ENCODE peak calls at places on chromosomes 4 and X, in five cellular contexts. Z is AG04450, M is thyroid gland, U is tibial artery, J is brain microvascular endothelial cell. L is an unnamed sample.

GRCh38 chrX:133413218-133413925 is 1.9 kb downstream of the GPC4 start:
- DNase-seq in M (peak; percentile 19), J (no peak), Z (no peak), U (peak; percentile 64), L (peak; percentile 63)

GRCh38 chr4:6200922-6201362 is 593 bp upstream of the JAKMIP1 start:
- DNase-seq in J (no peak), U (no peak), M (no peak), Z (no peak), L (no peak)

GRCh38 chr4:118757761-118758213 is 72.6 kb downstream of the METTL14 start:
- DNase-seq in J (no peak), M (no peak), U (no peak), Z (no peak), L (no peak)

GRCh38 chr4:2500547-2500946 is 31.6 kb downstream of the RNF4 start:
- DNase-seq in Z (no peak), M (no peak), J (no peak), U (no peak), L (no peak)

GRCh38 chrX:17655232-17656034 is 81.9 kb upstream of the SCML1 start:
- DNase-seq in M (peak; percentile 8), J (no peak), Z (no peak), U (no peak), L (peak; percentile 8)

GRCh38 chrX:139801397-139801813 is 93.4 kb upstream of the MCF2 start:
- DNase-seq in Z (no peak), M (no peak), J (no peak), U (no peak), L (no peak)

GRCh38 chr4:84582988-84583870 is at the start of gene CDS1:
- DNase-seq in M (peak; percentile 84), Z (no peak), U (peak; percentile 63), J (no peak), L (no peak)

GRCh38 chr4:2924765-2925301 is 38.4 kb downstream of the NOP14 start:
- DNase-seq in U (peak; percentile 41), M (peak; percentile 86), Z (no peak), J (no peak), L (no peak)

GRCh38 chr4:176780995-176781738 is 11.6 kb downstream of the VEGFC start:
- DNase-seq in U (no peak), M (no peak), J (no peak), Z (no peak), L (peak; percentile 36)

DNA sequence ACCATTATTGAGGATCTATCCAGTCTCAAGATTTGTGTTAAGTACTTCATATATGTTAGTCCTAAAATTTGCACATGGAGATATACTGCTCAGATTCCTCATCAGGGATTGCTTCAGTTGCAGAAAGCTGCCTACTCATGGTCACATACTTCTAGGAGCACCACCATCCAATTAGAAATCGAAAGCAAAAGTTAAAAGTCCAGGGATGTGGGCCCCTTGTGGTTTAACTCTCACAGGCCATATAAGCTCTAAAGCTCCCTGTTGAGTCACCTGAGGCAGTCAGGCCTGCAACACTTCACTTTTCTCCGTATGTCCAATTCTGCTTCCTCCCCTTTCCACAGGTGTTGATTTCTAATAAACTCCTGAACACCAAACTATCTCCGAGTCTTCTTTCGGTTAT is 84.2 kb downstream of the CNOT6L start:
- DNase-seq in M (no peak), Z (peak; percentile 26), J (peak; percentile 77), U (no peak), L (peak; percentile 64)
- TF ChIP-seq CTCF in M (no peak), Z (no peak), J (peak; percentile 12), U (no peak), L (no peak)

GRCh38 chr4:174378951-174379350 is 95.2 kb downstream of the CEP44 start:
- DNase-seq in Z (no peak), U (no peak), J (no peak), M (no peak), L (no peak)

GRCh38 chr4:174369968-174370367 is 86.3 kb downstream of the CEP44 start:
- DNase-seq in M (no peak), Z (no peak), J (no peak), U (no peak), L (no peak)

GRCh38 chr4:174380699-174381098 is 97.0 kb downstream of the CEP44 start:
- DNase-seq in U (no peak), M (no peak), Z (no peak), J (no peak), L (no peak)

GRCh38 chr4:174377613-174378012 is 93.9 kb downstream of the CEP44 start:
- DNase-seq in Z (no peak), J (peak; percentile 52), M (no peak), U (no peak), L (no peak)

GRCh38 chr4:174375422-174375821 is 91.7 kb downstream of the CEP44 start:
- DNase-seq in Z (no peak), J (peak; percentile 16), M (no peak), U (no peak), L (no peak)
- H3K27ac ChIP-seq in Z (no peak overlapping the region), J (no peak overlapping the region), M (no peak overlapping the region), U (no peak overlapping the region), L (no peak overlapping the region)

GRCh38 chr4:21304061-21304541 is 603.8 kb downstream of the PACRGL start:
- DNase-seq in Z (no peak), M (peak; percentile 82), U (no peak), J (no peak), L (peak; percentile 46)
- H3K4me3 ChIP-seq in Z (no peak overlapping the region), M (peak overlapping the region; percentile 28), U (no peak overlapping the region), J (peak overlapping the region; percentile 5), L (peak overlapping the region; percentile 19)

DNA sequence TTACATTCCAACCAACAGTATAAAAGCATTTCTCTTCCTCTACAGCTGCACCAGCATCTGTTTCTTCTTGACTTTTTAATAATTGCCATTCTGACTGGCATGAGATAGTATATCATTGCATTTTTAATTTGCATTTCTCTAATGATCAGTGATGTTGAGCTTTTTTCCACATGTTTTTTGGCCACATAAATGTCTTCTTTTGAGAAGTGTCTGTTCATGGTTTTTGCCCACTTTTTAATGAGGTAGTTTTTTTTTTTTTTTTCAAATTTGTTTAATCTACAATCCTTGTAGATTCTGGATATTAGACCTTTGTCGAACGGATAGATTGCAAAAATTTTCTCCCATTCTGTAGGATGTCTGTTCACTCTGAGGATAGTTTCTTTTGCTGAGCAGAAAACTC is 39.5 kb upstream of the TBC1D19 start:
- DNase-seq in U (no peak), M (no peak), J (no peak), Z (no peak), L (no peak)
- TF ChIP-seq CTCF in U (no peak), M (no peak), J (no peak), Z (no peak), L (no peak)

DNA sequence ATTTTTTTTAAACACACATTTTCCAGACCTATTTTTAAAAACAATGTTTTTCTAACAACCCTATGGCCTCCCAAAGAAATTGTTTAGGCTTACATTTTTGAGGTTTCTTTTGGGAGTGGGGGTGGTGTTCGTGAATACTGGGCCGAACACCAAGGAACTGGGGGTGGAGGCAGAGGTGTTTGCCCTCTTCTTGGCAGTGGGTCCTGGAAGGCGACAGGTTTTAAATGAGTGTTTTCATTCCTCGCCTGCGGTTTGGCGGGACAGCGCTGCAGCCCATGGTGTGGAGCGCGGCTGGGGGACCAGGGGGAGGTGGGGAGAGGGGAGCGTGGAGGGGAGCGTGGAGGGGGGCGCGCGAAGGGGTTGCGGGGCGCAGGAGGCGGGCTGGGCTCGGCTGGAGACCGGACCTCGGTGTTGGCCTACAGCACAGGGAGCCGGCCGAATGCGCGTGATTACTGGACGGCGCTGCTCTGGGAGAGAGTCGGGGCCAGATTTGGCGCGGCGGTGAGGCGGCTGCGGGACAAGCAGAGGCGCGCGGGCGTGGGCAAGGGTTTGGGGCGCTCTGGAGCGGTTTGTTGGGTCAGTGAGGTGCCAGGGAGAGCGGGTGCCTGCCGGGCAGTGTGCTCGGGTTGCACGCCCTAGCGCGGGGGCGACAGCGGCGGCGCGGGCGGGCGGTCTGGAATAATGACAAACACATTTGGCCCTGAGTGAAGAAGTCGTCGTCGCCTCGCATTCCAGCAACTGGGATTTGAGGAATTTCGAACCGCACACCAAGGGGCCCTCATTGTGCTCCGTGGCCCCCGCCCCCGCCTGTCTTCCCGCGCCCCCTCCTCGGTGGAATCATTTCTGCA is 762 bp downstream of the PDGFRA start:
- DNase-seq in Z (no peak), J (peak; percentile 16), U (peak; percentile 72), M (no peak), L (peak; percentile 65)
- H3K27ac ChIP-seq in Z (peak overlapping the region; percentile 88), J (no peak overlapping the region), U (peak overlapping the region; percentile 73), M (no peak overlapping the region), L (peak overlapping the region; percentile 86)